ENCODE peak calls at places on chromosomes 11 and 22, in ten cellular contexts. W, E, G, A, Z, R, J, O, K and L are unnamed samples.

GRCh38 chr22:46006379-46007002 is 29.5 kb upstream of the WNT7B start:
- DNase-seq in W (peak), Z (peak), E (peak), R (peak), G (no peak), K (peak), A (peak), J (peak), O (peak), L (peak)

GRCh38 chr22:46073683-46074504 is 76.4 kb upstream of the PPARA start:
- DNase-seq in K (no peak), Z (no peak), O (peak), J (no peak), W (peak), R (peak), E (peak), G (no peak), A (no peak), L (no peak)

GRCh38 chr11:100980156-100980555 is 149.5 kb downstream of the PGR start:
- DNase-seq in E (no peak), A (no peak), R (peak), K (no peak), Z (no peak), J (no peak), O (peak), W (no peak), G (peak), L (no peak)

GRCh38 chr22:46072030-46072881 is 78.1 kb upstream of the PPARA start:
- DNase-seq in Z (peak), K (no peak), W (peak), G (no peak), E (peak), J (peak), O (peak), R (peak), A (no peak), L (no peak)

GRCh38 chr11:35609656-35610055 is 8.6 kb upstream of the FJX1 start:
- DNase-seq in W (no peak), E (no peak), Z (no peak), R (no peak), O (no peak), G (no peak), J (no peak), A (no peak), K (no peak), L (no peak)

GRCh38 chr11:128467610-128468041 is 119.7 kb downstream of the ETS1 start:
- DNase-seq in E (peak), O (peak), J (peak), W (no peak), G (peak), R (peak), A (peak), K (peak), Z (no peak), L (peak)

GRCh38 chr11:72209101-72209500 is 7.5 kb upstream of the FOLR2 start:
- DNase-seq in W (peak), G (no peak), E (no peak), J (no peak), Z (no peak), A (no peak), O (no peak), R (no peak), K (no peak), L (no peak)

GRCh38 chr11:62909107-62909894 is 11.9 kb downstream of the CHRM1 start:
- DNase-seq in G (no peak), J (peak), R (peak), O (peak), W (no peak), E (peak), A (peak), Z (peak), K (peak), L (peak)

GRCh38 chr11:65225284-65226102 is 36.3 kb upstream of the POLA2 start:
- DNase-seq in Z (peak), R (peak), E (peak), J (peak), O (peak), G (no peak), A (peak), W (peak), K (peak), L (peak)

GRCh38 chr11:33389635-33390034 is 132.5 kb downstream of the HIPK3 start:
- DNase-seq in J (no peak), A (no peak), G (no peak), E (no peak), R (no peak), Z (no peak), K (no peak), W (no peak), O (no peak), L (no peak)

GRCh38 chr11:27718853-27719574 is 18.8 kb upstream of the BDNF start:
- DNase-seq in O (no peak), W (no peak), K (no peak), E (no peak), Z (peak), R (no peak), G (no peak), A (no peak), J (peak), L (peak)

GRCh38 chr11:44858796-44859527 is 91.7 kb downstream of the TP53I11 start:
- DNase-seq in J (peak), E (no peak), G (no peak), O (no peak), R (peak), Z (no peak), A (no peak), W (no peak), K (no peak), L (no peak)

GRCh38 chr11:37643968-37644367 is 1045.9 kb upstream of the RAG2 start:
- DNase-seq in Z (no peak), K (no peak), G (no peak), O (no peak), J (no peak), W (no peak), E (no peak), A (no peak), R (no peak), L (no peak)

GRCh38 chr11:18775492-18776292 is 15.9 kb downstream of the PTPN5 start:
- DNase-seq in R (peak), G (no peak), A (no peak), W (peak), E (peak), J (peak), Z (peak), O (peak), K (peak), L (peak)

GRCh38 chr11:45768486-45768885 is 36.5 kb upstream of the SLC35C1 start:
- DNase-seq in K (no peak), E (no peak), A (no peak), G (no peak), J (no peak), Z (no peak), R (no peak), O (no peak), W (no peak), L (no peak)

GRCh38 chr11:44443836-44444769 is 121.4 kb upstream of the CD82 start:
- DNase-seq in G (no peak), A (no peak), K (no peak), E (no peak), Z (no peak), W (no peak), R (no peak), O (no peak), J (no peak), L (no peak)

GRCh38 chr11:117876049-117876340 is 463 bp downstream of the FXYD6 start:
- DNase-seq in K (no peak), R (no peak), J (no peak), W (no peak), E (no peak), O (no peak), A (no peak), G (no peak), Z (no peak), L (no peak)

GRCh38 chr22:41557401-41558240 is 3.2 kb upstream of the CSDC2 start:
- DNase-seq in A (peak), W (no peak), R (peak), G (no peak), J (peak), O (peak), K (peak), Z (peak), E (peak), L (peak)

GRCh38 chr11:29321293-29322132 is 695.3 kb downstream of the KCNA4 start:
- DNase-seq in A (peak), J (no peak), K (peak), O (no peak), G (no peak), E (no peak), W (no peak), Z (no peak), R (peak), L (no peak)

GRCh38 chr22:42990131-42990838 is 24.7 kb downstream of the PACSIN2 start:
- DNase-seq in R (peak), Z (no peak), A (no peak), G (peak), J (peak), W (no peak), K (peak), O (peak), E (no peak), L (no peak)

GRCh38 chr22:47806894-47807293 is 1044.4 kb downstream of the TBC1D22A start:
- DNase-seq in J (no peak), R (no peak), A (no peak), O (no peak), W (no peak), E (no peak), Z (no peak), G (no peak), K (no peak), L (no peak)

GRCh38 chr11:58471892-58472291 is 29.9 kb upstream of the OR5B12 start:
- DNase-seq in K (no peak), O (no peak), J (no peak), R (no peak), E (no peak), W (no peak), A (no peak), G (no peak), Z (no peak), L (no peak)

GRCh38 chr11:65293909-65294381 is 20.7 kb upstream of the CDC42EP2 start:
- DNase-seq in G (no peak), R (no peak), E (peak), K (no peak), W (no peak), J (no peak), Z (peak), O (no peak), A (no peak), L (no peak)

GRCh38 chr11:69925366-69926196 is 106.4 kb upstream of the FGF3 start:
- DNase-seq in R (no peak), A (no peak), O (no peak), J (no peak), W (no peak), G (no peak), Z (peak), E (no peak), K (no peak), L (no peak)

GRCh38 chr22:45190473-45190872 is 26.7 kb downstream of the NUP50 start:
- DNase-seq in G (no peak), R (no peak), J (no peak), Z (no peak), A (no peak), K (no peak), E (no peak), W (no peak), O (no peak), L (no peak)

GRCh38 chr22:17952273-17952801 is 72.0 kb downstream of the MICAL3 start:
- DNase-seq in E (no peak), O (no peak), G (no peak), A (no peak), W (no peak), J (no peak), Z (no peak), R (no peak), K (no peak), L (no peak)

GRCh38 chr11:92790376-92790775 is 179.1 kb upstream of the MTNR1B start:
- DNase-seq in A (no peak), G (no peak), E (no peak), W (no peak), K (no peak), J (peak), R (no peak), Z (no peak), O (no peak), L (no peak)

GRCh38 chr22:24989135-24989534 is 36.6 kb downstream of the KIAA1671 start:
- DNase-seq in Z (no peak), G (no peak), O (no peak), K (no peak), J (no peak), R (no peak), W (no peak), A (no peak), E (no peak), L (no peak)

GRCh38 chr11:2944953-2945756 is 15.9 kb upstream of the PHLDA2 start:
- DNase-seq in Z (peak), E (peak), W (no peak), O (peak), G (peak), A (peak), R (peak), J (peak), K (peak), L (peak)

GRCh38 chr11:62150887-62151736 is 27.3 kb downstream of the INCENP start:
- DNase-seq in J (no peak), E (peak), G (peak), A (no peak), R (no peak), O (no peak), K (no peak), Z (no peak), W (no peak), L (no peak)

GRCh38 chr11:121246769-121247035 is 45.9 kb upstream of the SC5D start:
- DNase-seq in E (no peak), O (no peak), G (no peak), R (no peak), A (no peak), W (no peak), Z (no peak), K (no peak), J (no peak), L (no peak)

GRCh38 chr11:121246021-121246768 is 46.4 kb upstream of the SC5D start:
- DNase-seq in J (no peak), O (no peak), R (no peak), E (no peak), Z (no peak), A (no peak), K (no peak), G (no peak), W (no peak), L (no peak)

GRCh38 chr11:121241300-121242176 is 51.0 kb upstream of the SC5D start:
- DNase-seq in O (no peak), Z (peak), K (no peak), G (no peak), W (no peak), J (no peak), E (no peak), R (no peak), A (no peak), L (no peak)

GRCh38 chr11:121248496-121248895 is 44.1 kb upstream of the SC5D start:
- DNase-seq in Z (no peak), W (no peak), A (no peak), R (no peak), K (peak), G (no peak), O (no peak), J (no peak), E (no peak), L (no peak)

DNA sequence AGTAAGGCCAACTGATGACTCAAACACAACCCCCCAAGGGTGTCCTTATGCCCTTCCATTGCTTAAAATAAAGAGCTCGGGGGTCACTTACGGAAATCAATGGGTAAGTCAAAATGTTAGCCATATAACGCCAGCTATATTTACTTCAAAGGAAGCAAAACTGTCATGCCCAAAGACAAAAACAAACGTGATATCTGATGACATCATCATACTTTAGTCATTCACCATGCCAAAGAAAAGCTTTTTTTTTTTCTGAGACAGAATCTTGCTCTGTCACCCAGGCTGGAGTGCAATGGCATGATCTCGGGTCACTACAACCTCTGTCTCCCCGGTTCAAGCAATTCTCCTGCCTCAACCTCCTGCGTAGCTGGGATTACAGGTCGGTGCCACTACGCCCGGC is 47.7 kb upstream of the SC5D start:
- DNase-seq in G (no peak), A (no peak), R (no peak), Z (no peak), E (no peak), K (peak), O (no peak), W (no peak), J (no peak), L (no peak)
- TF ChIP-seq CTCF in G (no peak), A (no peak), R (no peak), Z (no peak), E (no peak), K (no peak), O (no peak), W (no peak), J (no peak), L (no peak)

DNA sequence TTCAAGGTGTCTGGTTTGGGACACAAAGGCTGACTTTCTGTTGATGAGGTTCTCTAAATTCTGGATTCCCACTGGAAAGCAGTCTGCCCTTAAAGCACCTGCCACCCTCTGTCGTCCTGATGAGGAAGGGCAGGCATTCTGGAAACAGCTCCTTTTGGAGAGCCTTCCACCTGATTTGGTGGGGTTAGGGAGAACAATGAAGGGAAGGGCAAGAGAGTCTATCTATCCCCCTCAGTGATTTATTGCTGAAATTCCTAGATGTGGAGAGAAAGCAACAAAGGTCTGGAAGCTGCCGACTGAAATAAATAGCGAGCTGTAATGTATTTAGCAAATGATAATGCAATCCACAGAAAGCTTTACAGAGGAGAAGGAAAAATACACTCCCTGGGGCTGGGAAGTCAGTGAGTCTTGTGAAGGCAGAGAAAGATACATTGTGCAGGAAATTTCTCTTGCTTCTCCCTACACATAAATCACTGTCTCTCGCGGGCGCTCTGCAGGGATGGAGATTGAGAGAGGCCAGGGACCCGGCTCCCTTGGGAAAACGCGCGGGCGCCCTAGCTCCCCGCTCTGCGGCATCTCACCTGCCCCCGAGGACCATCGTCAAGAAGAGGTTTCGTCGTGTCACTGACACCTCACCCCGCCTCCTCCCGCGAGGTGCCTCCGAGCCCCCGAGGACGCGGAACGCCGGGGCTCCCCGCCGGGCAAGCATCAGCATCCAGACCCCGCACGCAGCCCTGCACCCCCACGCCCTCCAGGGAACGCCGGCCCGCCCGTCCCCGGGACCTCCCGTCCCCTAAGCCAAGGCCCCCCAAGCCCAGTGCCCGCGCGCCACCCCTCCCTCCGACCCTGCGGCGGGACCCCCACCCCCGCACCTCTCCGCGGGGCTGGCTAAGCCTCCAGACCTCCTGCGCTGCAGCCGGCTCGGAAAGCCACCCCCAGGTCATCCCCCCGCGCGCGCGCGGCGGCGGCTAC is 673 bp downstream of the CDON start:
- DNase-seq in W (no peak), J (peak), E (peak), Z (peak), O (peak), A (no peak), G (no peak), R (peak), K (no peak), L (peak)
- TF ChIP-seq CTCF in W (no peak), J (peak), E (no peak), Z (peak), O (peak), A (peak), G (peak), R (peak), K (no peak), L (peak)

GRCh38 chr22:33891992-33892391 is 28.3 kb downstream of the LARGE1 start:
- DNase-seq in O (no peak), J (no peak), W (no peak), G (no peak), E (no peak), K (no peak), A (no peak), Z (no peak), R (no peak), L (no peak)

GRCh38 chr22:33888821-33889220 is 31.5 kb downstream of the LARGE1 start:
- DNase-seq in A (no peak), Z (no peak), J (no peak), O (no peak), G (no peak), E (no peak), R (no peak), K (no peak), W (no peak), L (no peak)

GRCh38 chr22:33891455-33891854 is 28.8 kb downstream of the LARGE1 start:
- DNase-seq in G (no peak), E (no peak), W (no peak), A (no peak), Z (no peak), J (no peak), O (no peak), K (no peak), R (no peak), L (no peak)

GRCh38 chr22:33887173-33887572 is 33.1 kb downstream of the LARGE1 start:
- DNase-seq in Z (no peak), A (no peak), K (no peak), E (no peak), R (no peak), O (no peak), J (no peak), W (no peak), G (no peak), L (no peak)

GRCh38 chr22:33889748-33890147 is 30.5 kb downstream of the LARGE1 start:
- DNase-seq in A (no peak), G (no peak), K (no peak), R (no peak), O (no peak), E (no peak), W (no peak), J (no peak), Z (no peak), L (no peak)
- TF ChIP-seq CTCF in A (no peak), G (no peak), K (no peak), R (no peak), O (no peak), E (no peak), W (no peak), J (no peak), Z (no peak), L (no peak)

GRCh38 chr22:23261900-23262450 is 81.7 kb downstream of the BCR start:
- DNase-seq in A (no peak), W (no peak), R (no peak), G (no peak), Z (no peak), K (no peak), O (no peak), E (no peak), J (no peak), L (no peak)

GRCh38 chr22:23260645-23261581 is 80.6 kb downstream of the BCR start:
- DNase-seq in O (no peak), A (no peak), R (no peak), G (no peak), W (no peak), K (no peak), E (no peak), Z (no peak), J (no peak), L (no peak)

GRCh38 chr22:23257889-23258825 is 77.8 kb downstream of the BCR start:
- DNase-seq in E (no peak), K (no peak), R (no peak), Z (no peak), J (no peak), A (no peak), G (no peak), O (no peak), W (no peak), L (no peak)

GRCh38 chr22:23258826-23259170 is 78.5 kb downstream of the BCR start:
- DNase-seq in Z (no peak), E (no peak), O (no peak), G (no peak), J (no peak), R (no peak), W (no peak), A (no peak), K (no peak), L (no peak)

DNA sequence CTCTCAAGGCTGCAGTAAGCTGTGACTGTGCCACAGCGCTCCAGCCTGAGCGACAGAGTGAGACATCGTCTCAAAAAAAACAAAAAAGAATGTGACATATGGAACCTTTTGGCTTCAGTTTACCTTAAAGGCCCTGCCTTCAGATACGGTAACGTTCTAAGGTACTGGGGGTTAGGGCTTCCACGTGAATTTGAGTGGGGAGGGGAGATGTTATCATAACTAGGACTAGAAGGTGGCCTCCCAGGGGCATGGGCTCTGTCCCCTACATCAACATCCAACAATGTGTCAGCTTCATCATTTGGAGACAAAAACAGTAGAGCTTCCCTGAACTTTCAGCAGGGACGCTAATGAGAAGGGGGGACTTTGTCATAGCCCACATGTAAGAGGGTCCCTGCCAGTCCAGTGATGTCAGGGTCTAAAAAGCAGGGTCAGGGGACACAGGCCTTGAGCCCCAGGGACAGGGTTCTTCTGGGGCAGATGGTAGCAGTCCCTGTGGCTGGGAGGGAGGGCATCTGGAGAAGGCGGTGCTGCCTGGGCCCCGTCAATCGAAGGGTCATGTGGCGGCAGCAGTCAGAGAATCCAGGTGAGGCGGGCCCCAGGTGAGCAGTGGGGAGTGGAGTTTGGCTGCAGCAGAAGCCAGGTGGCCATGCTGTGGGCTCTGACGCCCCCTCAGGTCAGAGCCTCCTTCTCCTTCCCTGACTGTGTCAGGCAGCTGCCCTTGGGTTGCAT is 79.8 kb downstream of the BCR start:
- DNase-seq in G (no peak), A (no peak), J (no peak), R (no peak), Z (no peak), W (no peak), K (no peak), O (no peak), E (no peak), L (no peak)
- TF ChIP-seq CTCF in G (no peak), A (no peak), J (no peak), R (no peak), Z (no peak), W (no peak), K (no peak), O (no peak), E (no peak), L (no peak)